ENCODE peak calls at places on chromosomes 3 and 15, in five cellular contexts. N is astrocyte; D is NK-92 treated with Interleukin-12 subunit alpha and Interleukin-12 subunit beta, amount 100 ng/mL, for 24 hours; A is RPMI7951; J is kidney. L is an unnamed sample.

GRCh38 chr3:38647217-38647970 is 2.1 kb downstream of the SCN5A start:
- DNase-seq in N (no peak), D (no peak), A (no peak), J (no peak), L (no peak)

GRCh38 chr15:81336568-81336967 is 12.6 kb upstream of the STARD5 start:
- DNase-seq in N (peak), D (no peak), A (peak), J (no peak), L (peak)

GRCh38 chr15:39127925-39128617 is 452.8 kb upstream of the THBS1 start:
- DNase-seq in N (peak), D (no peak), A (peak), J (no peak), L (peak)

GRCh38 chr3:151918253-151919029 is 45.0 kb downstream of the SUCNR1 start:
- DNase-seq in N (peak), D (no peak), A (peak), J (no peak), L (peak)

GRCh38 chr3:59310736-59311135 is 260.9 kb upstream of the CFAP20DC start:
- DNase-seq in N (no peak), D (no peak), A (no peak), J (no peak), L (no peak)

GRCh38 chr3:129001817-129002572 is 891 bp downstream of the EFCC1 start:
- DNase-seq in N (no peak), D (no peak), A (no peak), J (peak), L (no peak)

GRCh38 chr3:97895216-97895615 is 73.4 kb downstream of the CRYBG3 start:
- DNase-seq in N (no peak), D (no peak), A (no peak), J (no peak), L (no peak)

GRCh38 chr3:186097663-186098451 is 11.0 kb downstream of the ETV5 start:
- DNase-seq in N (peak), D (no peak), A (peak), J (peak), L (peak)

GRCh38 chr15:87609909-87610308 is 646.6 kb downstream of the NTRK3 start:
- DNase-seq in N (no peak), D (no peak), A (peak), J (no peak), L (no peak)

GRCh38 chr3:126389112-126389791 is 5.5 kb upstream of the CFAP100 start:
- DNase-seq in N (peak), D (no peak), A (peak), J (peak), L (peak)

GRCh38 chr15:64029111-64029510 is 17.2 kb downstream of the DAPK2 start:
- DNase-seq in N (no peak), D (no peak), A (no peak), J (no peak), L (no peak)

GRCh38 chr3:47411696-47412452 is 31.1 kb downstream of the PTPN23 start:
- DNase-seq in N (no peak), D (no peak), A (no peak), J (peak), L (no peak)

GRCh38 chr3:194422188-194422587 is 23.1 kb upstream of the GP5 start:
- DNase-seq in N (peak), D (no peak), A (peak), J (no peak), L (no peak)

GRCh38 chr3:184800349-184800748 is 11.6 kb upstream of the VPS8 start:
- DNase-seq in N (no peak), D (no peak), A (no peak), J (no peak), L (no peak)

GRCh38 chr15:56660943-56661342 is 72.4 kb downstream of the ZNF280D start:
- DNase-seq in N (no peak), D (no peak), A (no peak), J (no peak), L (no peak)

GRCh38 chr3:129305592-129306091 is 27.0 kb downstream of the HMCES start:
- DNase-seq in N (peak), D (no peak), A (no peak), J (peak), L (no peak)

GRCh38 chr15:50563756-50564155 is 17.3 kb upstream of the USP50 start:
- DNase-seq in N (no peak), D (no peak), A (no peak), J (no peak), L (no peak)

GRCh38 chr3:141115752-141116541 is 64.8 kb downstream of the SPSB4 start:
- DNase-seq in N (no peak), D (no peak), A (no peak), J (no peak), L (no peak)

GRCh38 chr3:69354948-69355347 is 30.9 kb downstream of the FRMD4B start:
- DNase-seq in N (peak), D (no peak), A (peak), J (no peak), L (no peak)

GRCh38 chr3:29280675-29281264 is at the start of gene RBMS3:
- DNase-seq in N (peak), D (no peak), A (peak), J (peak), L (peak)

GRCh38 chr15:59492389-59493377 is 54.7 kb downstream of the FAM81A start:
- DNase-seq in N (peak), D (peak), A (peak), J (no peak), L (peak)

GRCh38 chr15:99211926-99212325 is 37.5 kb downstream of the TTC23 start:
- DNase-seq in N (no peak), D (no peak), A (peak), J (no peak), L (no peak)

GRCh38 chr3:57557088-57557537 is 1.0 kb downstream of the PDE12 start:
- DNase-seq in N (peak), D (no peak), A (peak), J (no peak), L (peak)

GRCh38 chr15:70879386-70879785 is 12.8 kb downstream of the THAP10 start:
- DNase-seq in N (peak), D (no peak), A (peak), J (no peak), L (no peak)

GRCh38 chr3:51696954-51697353 is 9.9 kb upstream of the GRM2 start:
- DNase-seq in N (no peak), D (no peak), A (no peak), J (no peak), L (no peak)

GRCh38 chr3:171376125-171376947 is 83.9 kb downstream of the TNIK start:
- DNase-seq in N (no peak), D (no peak), A (no peak), J (no peak), L (no peak)

GRCh38 chr3:43432462-43432861 is 146.1 kb downstream of the SNRK start:
- DNase-seq in N (no peak), D (no peak), A (no peak), J (no peak), L (no peak)

GRCh38 chr3:171379281-171379680 is 80.9 kb downstream of the TNIK start:
- DNase-seq in N (peak), D (no peak), A (peak), J (no peak), L (no peak)

GRCh38 chr3:118641608-118642007 is 393.0 kb downstream of the IGSF11 start:
- DNase-seq in N (no peak), D (peak), A (no peak), J (no peak), L (peak)